ENCODE peak calls at places on chromosomes 1 and 21, in nine cellular contexts. U is heart left ventricle, F is adrenal gland, W is uterus, R is breast epithelium, K is stomach, P is lower leg skin, Y is IMR-90, D is sigmoid colon. Q is an unnamed sample.

GRCh38 chr1:223803211-223803610 is 42.5 kb downstream of the TP53BP2 start:
- DNase-seq in U (no peak), F (no peak), W (no peak), R (no peak), K (no peak), P (no peak), Y (no peak), D (no peak), Q (no peak)

GRCh38 chr1:38533772-38534472 is 325.6 kb downstream of the RRAGC start:
- DNase-seq in U (no peak), F (no peak), W (no peak), R (no peak), K (no peak), P (no peak), Y (no peak), D (no peak), Q (no peak)

GRCh38 chr1:53334312-53334711 is 6.4 kb upstream of the LRP8 start:
- DNase-seq in U (no peak), F (no peak), W (no peak), R (no peak), K (no peak), P (no peak), Y (no peak), D (peak), Q (no peak)

GRCh38 chr1:179082308-179083030 is 599 bp downstream of the TOR3A start:
- DNase-seq in U (peak), F (peak), W (no peak), R (no peak), K (peak), P (no peak), Y (no peak), D (peak), Q (peak)

GRCh38 chr1:214416417-214417212 is 134.8 kb downstream of the PTPN14 start:
- DNase-seq in U (no peak), F (no peak), W (no peak), R (no peak), K (no peak), P (no peak), Y (peak), D (no peak), Q (no peak)

GRCh38 chr1:27026621-27027574 is 14.2 kb upstream of the TENT5B start:
- DNase-seq in U (no peak), F (no peak), W (peak), R (peak), K (peak), P (peak), Y (peak), D (no peak), Q (peak)

GRCh38 chr1:184152502-184152901 is 101.0 kb downstream of the TSEN15 start:
- DNase-seq in U (peak), F (no peak), W (peak), R (no peak), K (no peak), P (peak), Y (peak), D (no peak), Q (no peak)

GRCh38 chr1:209384710-209385550 is 198.6 kb upstream of the CAMK1G start:
- DNase-seq in U (no peak), F (no peak), W (no peak), R (no peak), K (no peak), P (no peak), Y (no peak), D (no peak), Q (no peak)

GRCh38 chr1:232421143-232421796 is 208.7 kb downstream of the SIPA1L2 start:
- DNase-seq in U (no peak), F (no peak), W (no peak), R (no peak), K (no peak), P (no peak), Y (no peak), D (no peak), Q (no peak)

GRCh38 chr1:234214129-234214910 is 158.9 kb upstream of the COA6 start:
- DNase-seq in U (peak), F (peak), W (no peak), R (peak), K (no peak), P (no peak), Y (peak), D (peak), Q (peak)

GRCh38 chr1:31944205-31945089 is 6.3 kb upstream of the PTP4A2 start:
- DNase-seq in U (peak), F (peak), W (peak), R (peak), K (peak), P (peak), Y (peak), D (peak), Q (peak)

GRCh38 chr1:17370618-17371017 is 1.4 kb upstream of the PADI6 start:
- DNase-seq in U (no peak), F (no peak), W (no peak), R (no peak), K (no peak), P (no peak), Y (no peak), D (no peak), Q (no peak)

GRCh38 chr1:228648647-228649383 is 86.5 kb upstream of the RHOU start:
- DNase-seq in U (no peak), F (no peak), W (no peak), R (no peak), K (no peak), P (no peak), Y (no peak), D (no peak), Q (no peak)

GRCh38 chr1:228650141-228650540 is 85.1 kb upstream of the RHOU start:
- DNase-seq in U (no peak), F (no peak), W (no peak), R (no peak), K (no peak), P (no peak), Y (no peak), D (no peak), Q (peak)

GRCh38 chr1:228650946-228651345 is 84.3 kb upstream of the RHOU start:
- DNase-seq in U (no peak), F (no peak), W (no peak), R (no peak), K (no peak), P (no peak), Y (no peak), D (no peak), Q (no peak)

GRCh38 chr1:228646717-228647522 is 88.4 kb upstream of the RHOU start:
- DNase-seq in U (no peak), F (no peak), W (peak), R (no peak), K (peak), P (peak), Y (peak), D (no peak), Q (peak)

GRCh38 chr1:228647523-228648444 is 87.5 kb upstream of the RHOU start:
- DNase-seq in U (no peak), F (peak), W (peak), R (no peak), K (peak), P (peak), Y (no peak), D (peak), Q (peak)
- TF ChIP-seq POLR2A in U (no peak), F (no peak), W (peak), R (no peak), K (no peak), P (no peak), Y (no peak), D (no peak), Q (no peak)

DNA sequence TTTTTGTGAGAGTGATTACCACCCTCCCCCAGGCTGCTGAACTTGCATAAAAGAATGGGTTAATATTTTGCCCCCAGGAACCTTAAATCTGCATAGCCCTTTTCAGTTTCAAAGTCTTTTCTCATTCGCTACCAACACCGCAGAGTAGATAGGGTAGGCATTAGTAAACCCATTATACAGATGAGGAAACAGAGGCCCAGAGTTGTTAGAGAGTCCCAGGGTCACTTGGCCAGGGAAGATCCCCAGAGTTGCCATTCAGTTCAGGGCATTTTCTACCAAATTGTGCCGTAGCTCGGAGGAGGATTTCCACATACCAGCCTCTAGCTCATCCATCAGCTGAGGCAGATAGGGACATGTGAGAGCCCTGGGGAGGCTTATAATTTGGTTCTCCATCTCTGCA is 40.5 kb downstream of the NEK2 start:
- DNase-seq in U (no peak), F (no peak), W (no peak), R (no peak), K (no peak), P (no peak), Y (no peak), D (peak), Q (no peak)
- TF ChIP-seq CTCF in U (no peak), F (no peak), W (no peak), R (no peak), K (no peak), P (no peak), Y (no peak), D (no peak), Q (no peak)

GRCh38 chr1:6496890-6497214 is 5.4 kb upstream of the PLEKHG5 start:
- DNase-seq in U (no peak), F (no peak), W (no peak), R (no peak), K (no peak), P (no peak), Y (no peak), D (no peak), Q (no peak)
- H3K4me3 ChIP-seq in U (peak), F (peak), W (peak), R (peak), K (peak), P (peak), Y (peak), D (peak), Q (no peak)

DNA sequence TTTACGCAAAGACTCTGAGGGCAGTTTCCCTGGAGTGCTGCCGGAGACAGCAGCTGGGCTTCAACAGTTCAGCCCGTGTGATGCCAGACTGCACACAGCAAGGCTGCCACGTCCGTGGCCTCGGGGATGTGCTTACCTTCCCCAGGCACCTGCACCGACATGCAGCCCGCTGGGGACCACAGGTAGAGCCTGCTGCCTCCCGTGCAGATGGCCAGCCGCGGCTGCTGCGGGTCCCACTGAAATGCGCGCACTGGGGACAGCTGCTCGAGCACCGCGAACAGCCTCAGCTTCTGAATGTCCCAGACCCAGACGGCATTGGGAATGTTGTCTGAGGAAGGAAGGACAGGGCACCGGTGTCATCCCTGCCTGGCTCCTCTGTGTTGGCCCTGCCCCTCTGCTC is 6.5 kb downstream of the TPRG1L start:
- DNase-seq in U (no peak), F (no peak), W (no peak), R (no peak), K (no peak), P (no peak), Y (no peak), D (peak), Q (no peak)
- TF ChIP-seq POLR2A in U (no peak), F (no peak), W (no peak), R (no peak), K (no peak), P (no peak), Y (no peak), D (no peak), Q (no peak)

GRCh38 chr21:32648165-32648564 is 36.0 kb upstream of the CFAP298 start:
- DNase-seq in U (no peak), F (no peak), W (no peak), R (no peak), K (no peak), P (no peak), Y (no peak), D (no peak), Q (no peak)

GRCh38 chr21:32641715-32642698 is 29.8 kb upstream of the CFAP298 start:
- DNase-seq in U (no peak), F (no peak), W (no peak), R (no peak), K (no peak), P (no peak), Y (no peak), D (no peak), Q (no peak)

DNA sequence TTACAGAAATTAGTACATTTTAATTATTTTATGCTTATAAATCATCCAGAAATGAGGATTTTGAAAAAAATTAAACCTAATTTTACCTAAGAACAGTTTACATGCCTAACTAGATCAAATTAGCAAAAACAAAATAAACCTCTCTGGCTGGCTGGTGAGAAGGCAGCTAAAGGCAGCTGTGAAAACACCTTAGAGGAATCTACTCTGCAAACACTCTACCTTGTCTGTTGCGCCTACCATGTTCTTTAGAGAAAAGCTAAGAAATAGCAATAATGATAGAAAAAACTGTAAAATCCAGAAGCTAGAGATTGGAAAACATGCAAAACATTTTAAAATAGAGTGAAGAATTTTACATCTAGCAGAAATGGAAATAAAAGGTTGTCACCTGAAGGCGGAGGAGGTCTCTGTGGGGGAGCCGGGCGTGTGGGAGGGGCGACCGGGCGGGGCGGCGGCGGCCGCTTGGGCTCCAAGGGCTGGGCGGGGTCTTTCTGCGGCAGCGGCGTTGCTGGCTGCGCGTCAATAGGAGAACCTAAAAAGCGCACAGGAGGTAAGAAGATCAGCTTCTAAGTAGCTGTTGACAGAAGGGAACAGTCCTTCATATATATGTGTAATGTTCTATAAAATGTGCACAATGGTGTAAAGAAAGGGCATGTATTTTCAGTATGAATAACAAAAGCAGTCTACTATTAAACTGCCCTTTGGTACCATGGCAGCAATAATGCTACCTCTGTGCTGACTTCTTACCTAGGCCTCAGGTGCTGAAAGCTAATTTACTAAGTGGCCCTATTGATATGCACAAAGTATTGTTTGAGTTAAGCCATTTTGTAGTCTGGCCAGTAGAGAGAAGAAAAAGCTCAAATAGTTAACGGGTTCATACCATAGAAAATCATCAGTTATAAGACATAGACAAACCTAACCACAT is 33.3 kb upstream of the CFAP298 start:
- DNase-seq in U (no peak), F (no peak), W (no peak), R (no peak), K (no peak), P (no peak), Y (no peak), D (no peak), Q (no peak)
- TF ChIP-seq CTCF in U (no peak), F (no peak), W (no peak), R (no peak), K (no peak), P (no peak), Y (no peak), D (no peak), Q (no peak)

GRCh38 chr1:81689531-81689941 is 111.2 kb upstream of the ADGRL2 start:
- DNase-seq in U (peak), F (no peak), W (no peak), R (no peak), K (no peak), P (no peak), Y (peak), D (no peak), Q (no peak)
- H3K4me3 ChIP-seq in U (no peak), F (no peak), W (no peak), R (no peak), K (no peak), P (no peak), Y (no peak), D (no peak), Q (no peak)

DNA sequence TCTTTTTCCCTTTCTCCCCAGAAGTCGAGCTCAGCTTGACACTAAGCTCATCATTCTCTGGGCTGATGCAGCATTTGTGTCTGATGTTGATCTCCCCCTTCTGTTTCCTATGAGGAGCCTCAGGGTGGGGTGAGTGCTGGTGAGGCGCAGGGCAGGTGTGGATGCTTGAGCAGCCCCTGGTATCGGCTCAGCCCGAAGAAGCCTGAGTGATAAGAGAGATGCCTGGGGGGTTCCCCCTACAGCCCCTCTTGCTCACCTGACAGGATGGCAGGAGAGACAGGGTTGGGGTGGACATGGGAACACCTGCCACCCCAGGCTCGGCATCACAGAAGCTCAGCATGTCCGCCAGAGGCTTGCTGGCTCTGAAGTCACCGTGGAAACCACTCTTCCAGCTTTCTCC is 239.0 kb downstream of the RHOU start:
- DNase-seq in U (no peak), F (no peak), W (no peak), R (no peak), K (no peak), P (peak), Y (no peak), D (no peak), Q (no peak)
- TF ChIP-seq POLR2A in U (no peak), F (no peak), W (no peak), R (no peak), K (no peak), P (no peak), Y (no peak), D (no peak), Q (no peak)

DNA sequence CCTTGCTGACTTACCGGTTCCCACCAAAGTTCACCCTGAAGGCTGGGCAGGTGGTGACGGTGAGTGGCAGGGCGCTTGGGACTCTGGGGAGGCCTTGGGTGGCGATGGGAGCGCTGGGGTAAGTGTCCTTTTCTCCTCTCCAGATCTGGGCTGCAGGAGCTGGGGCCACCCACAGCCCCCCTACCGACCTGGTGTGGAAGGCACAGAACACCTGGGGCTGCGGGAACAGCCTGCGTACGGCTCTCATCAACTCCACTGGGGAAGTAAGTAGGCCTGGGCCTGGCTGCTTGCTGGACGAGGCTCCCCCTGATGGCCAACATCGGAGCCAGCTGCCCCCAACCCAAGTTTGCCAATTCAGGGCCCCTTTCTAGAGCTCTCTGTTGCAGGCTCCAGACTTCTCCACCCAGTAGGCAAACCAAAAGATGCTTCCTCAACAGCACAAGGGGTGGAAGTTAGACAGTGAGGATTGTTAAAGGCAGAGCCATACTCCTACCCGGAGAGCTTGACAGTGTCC is 16.4 kb upstream of the SEMA4A start:
- DNase-seq in U (no peak), F (no peak), W (no peak), R (no peak), K (no peak), P (no peak), Y (no peak), D (no peak), Q (no peak)
- TF ChIP-seq CTCF in U (no peak), F (no peak), W (no peak), R (no peak), K (no peak), P (no peak), Y (no peak), D (no peak), Q (no peak)

DNA sequence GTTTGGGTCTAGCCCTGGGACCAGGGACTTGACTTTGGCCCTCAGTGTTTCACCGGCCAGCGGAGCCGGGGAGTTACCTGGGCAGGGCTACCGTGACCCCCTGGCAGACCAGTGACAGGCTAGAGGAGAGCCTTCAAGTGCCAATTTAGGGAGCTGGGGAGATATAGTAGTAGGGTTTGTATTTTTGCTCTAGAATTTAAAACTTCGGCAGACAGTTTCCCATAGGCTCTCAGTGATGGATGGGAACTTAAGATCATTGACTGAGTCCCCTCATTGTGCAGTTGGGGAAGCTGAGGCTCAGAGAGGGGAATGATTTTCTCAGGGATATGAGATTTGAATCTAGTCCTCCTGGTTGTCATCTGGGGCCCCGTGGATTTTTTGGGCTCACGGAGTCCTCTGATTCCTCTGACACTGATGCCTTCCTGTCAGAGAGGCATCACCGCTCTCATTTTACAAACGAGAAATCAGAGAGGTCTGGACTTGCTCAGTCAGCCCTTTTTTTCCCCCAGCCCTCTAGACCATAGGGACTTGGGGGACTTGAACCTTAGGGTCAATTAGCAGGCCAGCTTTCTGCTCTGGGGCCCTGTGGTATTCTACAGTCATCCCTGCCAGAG is 58.3 kb upstream of the ACOT11 start:
- DNase-seq in U (peak), F (no peak), W (no peak), R (no peak), K (no peak), P (no peak), Y (no peak), D (no peak), Q (no peak)
- H3K4me3 ChIP-seq in U (peak), F (peak), W (no peak), R (peak), K (peak), P (no peak), Y (no peak), D (peak), Q (peak)